ENCODE peak calls at places on chromosomes 6 and 20, in seven cellular contexts. B is body of pancreas, S is heart right ventricle, U is foreskin fibroblast, L is cardiac muscle cell, F is keratinocyte, E is right lobe of liver. A is an unnamed sample.

GRCh38 chr6:19024737-19025136 is 637.6 kb downstream of the RNF144B start:
- DNase-seq in L (peak; percentile 84), B (peak; percentile 16), E (no peak), F (no peak), S (no peak), U (peak; percentile 1), A (peak; percentile 46)

GRCh38 chr6:42454428-42454791 is 2.7 kb upstream of the TRERF1 start:
- DNase-seq in E (no peak), L (peak; percentile 51), U (peak; percentile 14), F (no peak), B (peak; percentile 35), S (peak; percentile 66), A (no peak)

GRCh38 chr6:147205690-147206600 is 1.7 kb downstream of the STXBP5 start:
- DNase-seq in F (no peak), U (peak; percentile 52), L (no peak), B (peak; percentile 30), E (no peak), S (no peak), A (no peak)

GRCh38 chr20:9514072-9514460 is 324 bp upstream of the LAMP5 start:
- DNase-seq in B (no peak), U (no peak), S (no peak), L (no peak), E (no peak), F (no peak), A (no peak)

GRCh38 chr20:753897-754635 is 14.2 kb downstream of the SLC52A3 start:
- DNase-seq in E (no peak), S (no peak), F (no peak), B (no peak), L (no peak), U (no peak), A (no peak)

GRCh38 chr6:83057705-83058321 is 7.8 kb downstream of the UBE3D start:
- DNase-seq in L (peak; percentile 59), B (peak; percentile 46), S (no peak), E (peak; percentile 27), U (peak; percentile 80), F (no peak), A (no peak)

GRCh38 chr20:23565503-23566056 is 2.7 kb downstream of the CST9L start:
- DNase-seq in F (no peak), B (no peak), S (no peak), E (no peak), U (no peak), L (no peak), A (no peak)

GRCh38 chr6:41272591-41273175 is 13.8 kb downstream of the TREM1 start:
- DNase-seq in F (no peak), B (no peak), L (no peak), S (no peak), U (no peak), E (no peak), A (no peak)

GRCh38 chr6:131628726-131629125 is 684 bp upstream of the MED23 start:
- DNase-seq in E (no peak), S (no peak), L (no peak), U (peak; percentile 49), F (no peak), B (no peak), A (no peak)

GRCh38 chr20:63680857-63681608 is 15.4 kb upstream of the TNFRSF6B start:
- DNase-seq in E (no peak), U (no peak), B (no peak), L (no peak), F (no peak), S (no peak), A (no peak)

GRCh38 chr6:17101422-17102257 is at the start of gene STMND1:
- DNase-seq in S (peak; percentile 25), E (peak; percentile 77), U (peak; percentile 37), F (no peak), L (peak; percentile 45), B (peak; percentile 94), A (no peak)

GRCh38 chr6:128239898-128240509 is 280.4 kb downstream of the PTPRK start:
- DNase-seq in L (no peak), E (no peak), B (no peak), S (no peak), F (no peak), U (no peak), A (no peak)

GRCh38 chr20:9408422-9409300 is 105.7 kb upstream of the LAMP5 start:
- DNase-seq in B (no peak), E (no peak), F (no peak), S (no peak), L (no peak), U (peak; percentile 84), A (no peak)

DNA sequence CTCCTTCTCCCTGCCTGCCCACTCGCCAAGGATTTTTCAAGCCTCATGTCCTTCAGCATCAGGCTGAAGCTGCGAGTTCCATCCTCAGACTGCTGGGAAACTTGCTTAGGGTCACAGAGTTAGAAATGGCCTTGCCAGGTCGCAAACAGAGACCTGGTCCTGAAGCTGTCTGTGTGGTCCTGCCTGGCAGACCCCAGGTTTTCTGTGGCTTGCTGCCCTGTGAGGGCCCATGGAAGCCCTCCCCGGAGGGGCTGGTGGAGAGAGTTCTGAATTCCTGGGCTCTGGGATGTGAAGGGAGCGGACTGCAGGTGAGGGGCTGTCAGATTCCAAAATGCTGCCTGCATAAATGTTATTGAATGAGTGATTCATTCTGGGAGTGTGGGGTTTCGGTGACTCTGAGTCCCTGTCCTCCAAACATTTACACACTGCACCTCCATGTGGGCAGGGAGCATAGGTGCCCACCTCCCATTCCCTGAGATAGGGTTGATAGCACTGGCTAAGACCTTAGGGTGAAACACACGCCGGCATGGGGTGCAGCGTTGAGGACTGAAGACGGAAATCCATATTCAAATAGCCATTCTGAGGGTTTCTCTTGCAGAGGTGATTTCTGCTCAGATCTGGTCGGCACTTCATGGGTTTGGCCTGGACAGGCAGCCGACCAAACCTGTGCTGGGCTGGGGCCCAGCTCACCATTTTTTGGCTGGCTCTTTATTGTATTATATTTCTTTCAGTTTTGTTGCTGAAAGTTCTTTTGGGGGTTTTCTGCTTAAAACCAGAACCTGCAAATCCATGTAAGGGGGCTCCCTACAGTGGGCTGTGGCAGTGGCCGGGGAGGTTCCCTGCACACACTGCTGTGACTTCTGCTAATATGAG is 21.8 kb upstream of the IRF4 start:
- DNase-seq in E (no peak), F (no peak), U (no peak), L (no peak), B (no peak), S (no peak), A (no peak)
- TF ChIP-seq CTCF in E (no peak), F (no peak), U (no peak), L (no peak), B (no peak), S (no peak), A (no peak)

GRCh38 chr20:2612073-2612472 is 40.4 kb upstream of the NOP56 start:
- DNase-seq in E (no peak), U (no peak), F (no peak), B (no peak), L (no peak), S (no peak), A (no peak)

GRCh38 chr20:2610326-2610725 is 42.1 kb upstream of the NOP56 start:
- DNase-seq in L (no peak), B (no peak), U (no peak), E (no peak), S (no peak), F (no peak), A (no peak)

GRCh38 chr20:2616634-2617033 is 35.8 kb upstream of the NOP56 start:
- DNase-seq in L (no peak), B (no peak), F (no peak), U (no peak), E (no peak), S (no peak), A (peak; percentile 11)

GRCh38 chr20:2606507-2607006 is 45.9 kb upstream of the NOP56 start:
- DNase-seq in U (peak; percentile 23), E (no peak), B (no peak), F (no peak), L (no peak), S (no peak), A (no peak)

DNA sequence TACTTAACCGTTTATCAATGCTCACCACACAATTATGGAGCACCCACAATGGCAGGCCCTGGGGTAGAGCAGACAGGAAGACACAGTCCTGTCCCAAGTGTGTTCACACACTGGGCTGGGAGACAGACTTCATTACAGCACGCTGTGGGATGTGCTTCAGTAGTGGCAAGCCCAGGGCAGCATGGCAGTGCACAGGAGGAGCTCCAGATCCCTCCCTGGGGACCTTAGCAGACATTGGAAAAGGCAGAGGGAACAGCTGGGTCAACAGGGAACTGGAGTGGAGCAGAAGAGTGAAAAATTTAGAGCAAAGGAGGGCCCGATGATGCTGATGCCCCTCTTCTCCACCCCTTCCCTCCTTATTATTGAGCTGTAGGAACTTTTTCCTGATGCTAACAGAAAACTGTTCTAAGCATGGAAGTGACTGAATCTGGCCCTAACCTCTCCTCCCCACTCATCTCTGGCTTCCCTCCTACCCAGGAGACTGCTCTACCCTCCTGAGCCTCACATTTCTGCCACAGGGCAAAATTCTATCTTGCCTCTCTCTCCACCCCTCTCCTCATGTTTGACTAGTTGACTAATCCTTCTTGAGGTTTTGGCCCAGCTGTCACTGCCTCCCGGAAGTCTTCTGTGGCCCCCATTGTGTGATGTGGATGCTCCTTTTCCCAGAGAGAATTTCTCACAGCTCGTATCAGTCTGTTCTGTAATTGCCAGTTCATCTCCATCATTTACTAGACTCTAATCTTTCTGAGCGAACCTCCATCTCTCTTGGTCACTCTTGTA is 41.3 kb upstream of the NOP56 start:
- DNase-seq in E (no peak), B (no peak), S (no peak), F (no peak), U (no peak), L (no peak), A (no peak)
- TF ChIP-seq CTCF in E (no peak), B (no peak), S (no peak), F (no peak), U (no peak), L (no peak), A (no peak)

DNA sequence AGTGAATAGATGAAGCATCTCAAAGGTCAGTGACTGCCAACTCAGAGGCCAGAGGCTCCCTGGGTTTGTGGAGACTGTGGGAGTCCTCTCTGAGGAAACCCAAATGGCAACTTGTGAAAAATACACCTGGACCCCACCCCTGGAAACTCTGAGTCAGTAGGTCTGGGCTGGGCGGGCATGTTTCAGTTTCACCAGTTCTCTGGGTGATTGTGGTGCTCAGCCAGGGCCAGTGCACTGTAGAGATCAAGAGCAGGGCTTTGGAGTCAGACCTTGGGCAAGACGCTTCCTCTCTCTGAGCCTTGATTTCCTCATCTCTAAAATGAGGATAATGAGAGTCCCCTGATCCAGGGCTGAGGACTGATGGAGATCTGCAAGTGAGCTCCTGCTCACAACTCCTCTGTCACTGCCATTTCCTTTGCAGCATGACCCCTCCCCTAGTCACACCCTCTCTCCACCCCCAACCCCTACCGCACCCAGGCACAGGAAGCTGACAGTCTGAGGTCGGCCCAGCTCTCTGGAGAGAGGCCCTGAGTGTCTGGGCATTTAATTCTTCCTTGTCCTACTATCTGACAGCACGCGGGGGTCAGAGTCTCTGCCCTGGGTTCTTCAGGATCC is 5.1 kb downstream of the DEF6 start:
- DNase-seq in U (peak; percentile 41), L (peak; percentile 46), B (no peak), F (peak; percentile 58), S (peak; percentile 36), E (peak; percentile 60), A (no peak)
- TF ChIP-seq CTCF in U (no peak), L (no peak), B (no peak), F (no peak), S (no peak), E (no peak), A (no peak)

DNA sequence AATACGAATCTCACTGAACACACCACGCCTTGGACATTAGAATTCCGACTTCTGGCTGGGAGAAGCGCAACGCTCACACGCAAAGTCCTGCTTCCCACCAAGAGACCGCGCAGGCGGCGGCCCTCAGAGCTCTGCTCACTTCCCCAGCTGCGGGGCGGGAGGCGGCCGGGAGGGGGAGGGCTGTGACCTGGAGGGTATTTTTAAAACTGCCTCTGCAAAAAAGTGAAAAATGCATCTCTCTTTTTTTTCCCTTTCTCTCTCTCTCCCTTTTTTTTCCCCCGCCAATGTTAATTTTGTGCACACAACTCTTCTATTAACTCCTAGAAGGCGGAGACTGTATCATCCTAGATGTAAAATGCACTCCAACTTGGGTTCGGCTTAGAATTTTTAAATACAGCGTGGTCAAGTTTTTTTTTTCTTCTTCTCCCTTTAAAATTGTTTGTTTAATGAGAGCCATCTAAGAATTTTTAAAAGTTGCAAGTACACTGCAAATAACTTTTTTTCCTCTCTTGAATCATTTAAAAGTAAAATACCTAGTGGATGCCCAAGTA is 66.4 kb downstream of the STX11 start:
- DNase-seq in U (no peak), F (no peak), S (peak; percentile 78), B (no peak), E (peak; percentile 77), L (no peak), A (no peak)
- TF ChIP-seq CTCF in U (peak; percentile 7), F (no peak), S (peak; percentile 52), B (peak; percentile 10), E (no peak), L (no peak), A (no peak)